ENCODE peak calls at places on chromosomes 2 and 18, in ten cellular contexts. R is transverse colon; D is EL; T is mucosa of gallbladder; U is NCI-H524; O is posterior vena cava; Q is esophagus squamous epithelium; J is epithelial cell of esophagus; L is GM23338; C is naive thymus-derived CD4-positive, alpha-beta T cell. F is an unnamed sample.

GRCh38 chr2:45180033-45180746 is 170.9 kb upstream of the SIX2 start:
- DNase-seq in Q (no peak), C (no peak), D (no peak), R (no peak), U (peak), L (no peak), J (no peak), O (no peak), T (no peak), F (no peak)

GRCh38 chr2:74461187-74462053 is 3.2 kb downstream of the WBP1 start:
- DNase-seq in U (peak), R (no peak), O (peak), D (no peak), L (peak), Q (no peak), T (no peak), C (no peak), J (no peak), F (no peak)

GRCh38 chr18:1663879-1664705 is 759.4 kb downstream of the ADCYAP1 start:
- DNase-seq in R (peak), C (peak), O (peak), T (peak), D (peak), L (peak), U (peak), J (peak), Q (no peak), F (peak)

GRCh38 chr2:174490032-174490431 is 3.2 kb upstream of the GPR155 start:
- DNase-seq in R (no peak), Q (no peak), U (no peak), T (no peak), L (no peak), C (no peak), D (no peak), J (no peak), O (no peak), F (no peak)

GRCh38 chr18:1350931-1351450 is 446.3 kb downstream of the ADCYAP1 start:
- DNase-seq in O (no peak), T (no peak), D (no peak), R (no peak), L (no peak), Q (no peak), U (no peak), C (no peak), J (no peak), F (no peak)

GRCh38 chr2:32425719-32426141 is 68.9 kb downstream of the BIRC6 start:
- DNase-seq in L (peak), R (no peak), O (no peak), Q (no peak), J (no peak), C (no peak), U (peak), D (peak), T (no peak), F (no peak)

GRCh38 chr2:73370348-73370747 is 15.3 kb upstream of the ALMS1 start:
- DNase-seq in L (no peak), O (no peak), D (no peak), Q (no peak), T (no peak), J (no peak), U (no peak), C (no peak), R (no peak), F (no peak)

GRCh38 chr2:32954206-32954605 is 7.5 kb downstream of the LTBP1 start:
- DNase-seq in T (no peak), L (no peak), R (no peak), C (no peak), Q (no peak), D (no peak), J (no peak), O (no peak), U (no peak), F (no peak)

GRCh38 chr18:57803119-57803969 is at the start of gene ATP8B1:
- DNase-seq in J (peak), Q (no peak), L (peak), O (peak), C (no peak), D (peak), U (peak), T (peak), R (peak), F (peak)

GRCh38 chr2:239979243-239980023 is 45.7 kb downstream of the NDUFA10 start:
- DNase-seq in L (peak), D (no peak), O (no peak), U (no peak), R (no peak), C (no peak), J (peak), T (no peak), Q (no peak), F (peak)

GRCh38 chr18:80200171-80200931 is 47.0 kb downstream of the PARD6G start:
- DNase-seq in O (no peak), T (no peak), C (no peak), J (no peak), D (no peak), R (no peak), Q (no peak), U (peak), L (peak), F (no peak)

GRCh38 chr2:99806758-99807157 is 316.9 kb upstream of the REV1 start:
- DNase-seq in J (peak), C (no peak), O (no peak), Q (no peak), T (no peak), D (peak), L (no peak), R (no peak), U (no peak), F (no peak)

GRCh38 chr2:65382776-65383357 is 49.5 kb downstream of the SPRED2 start:
- DNase-seq in T (peak), J (peak), L (peak), D (peak), R (peak), O (peak), U (no peak), C (peak), Q (peak), F (no peak)

GRCh38 chr18:58603365-58604067 is 25.4 kb downstream of the ALPK2 start:
- DNase-seq in L (no peak), J (no peak), R (no peak), T (no peak), C (no peak), Q (no peak), O (no peak), D (no peak), U (no peak), F (no peak)

GRCh38 chr2:67498931-67499330 is 101.8 kb downstream of the ETAA1 start:
- DNase-seq in J (peak), D (no peak), R (no peak), L (no peak), U (no peak), O (no peak), T (no peak), Q (no peak), C (no peak), F (no peak)

GRCh38 chr2:140359056-140359771 is 1579.0 kb upstream of the NXPH2 start:
- DNase-seq in C (no peak), D (no peak), U (no peak), T (no peak), J (no peak), R (no peak), O (no peak), Q (no peak), L (no peak), F (no peak)

GRCh38 chr2:203909192-203909945 is 27.2 kb upstream of the ICOS start:
- DNase-seq in L (peak), J (peak), C (no peak), O (no peak), R (peak), Q (no peak), U (peak), T (peak), D (peak), F (no peak)

GRCh38 chr2:85862426-85862825 is 26.4 kb downstream of the ST3GAL5 start:
- DNase-seq in Q (no peak), T (no peak), J (no peak), R (no peak), C (no peak), L (no peak), D (no peak), O (no peak), U (no peak), F (no peak)

GRCh38 chr2:201233192-201234166 is 26.9 kb upstream of the CASP8 start:
- DNase-seq in T (peak), J (peak), R (peak), U (peak), Q (peak), L (peak), O (no peak), C (peak), D (peak), F (no peak)

GRCh38 chr2:1900736-1901135 is 156.4 kb upstream of the PXDN start:
- DNase-seq in C (no peak), D (no peak), Q (no peak), L (peak), R (no peak), J (no peak), U (peak), O (no peak), T (no peak), F (no peak)

GRCh38 chr2:152391318-152391717 is 56.3 kb downstream of the FMNL2 start:
- DNase-seq in T (no peak), U (no peak), L (no peak), J (no peak), O (no peak), D (no peak), R (no peak), C (no peak), Q (no peak), F (no peak)

GRCh38 chr18:10524507-10525425 is 1.1 kb upstream of the NAPG start:
- DNase-seq in L (no peak), T (peak), C (no peak), Q (no peak), O (no peak), D (peak), J (peak), U (no peak), R (no peak), F (no peak)

GRCh38 chr2:217749009-217749408 is 253.8 kb downstream of the TNS1 start:
- DNase-seq in C (no peak), Q (no peak), U (no peak), J (no peak), O (no peak), L (no peak), R (no peak), T (no peak), D (no peak), F (no peak)

GRCh38 chr2:66440692-66441091 is 5.8 kb downstream of the MEIS1 start:
- DNase-seq in J (peak), O (peak), R (no peak), Q (no peak), T (no peak), L (peak), D (peak), C (no peak), U (no peak), F (no peak)

GRCh38 chr18:77123313-77124231 is 9.0 kb downstream of the MBP start:
- DNase-seq in O (no peak), Q (no peak), L (no peak), T (no peak), C (no peak), J (no peak), U (no peak), R (no peak), D (no peak), F (no peak)

GRCh38 chr18:55475467-55475866 is 112.5 kb downstream of the TCF4 start:
- DNase-seq in T (no peak), J (no peak), C (no peak), U (no peak), R (no peak), Q (no peak), O (no peak), D (no peak), L (no peak), F (no peak)

GRCh38 chr2:20818820-20819219 is 4.1 kb downstream of the LDAH start:
- DNase-seq in C (no peak), Q (no peak), J (no peak), D (no peak), L (no peak), O (no peak), U (no peak), T (no peak), R (no peak), F (no peak)